ENCODE peak calls at places on chromosomes 13 and 19, in six cellular contexts. Q is pancreas, F is astrocyte of the spinal cord, H is left ventricle myocardium inferior, O is OCI-LY7, P is breast epithelium. T is an unnamed sample.

GRCh38 chr13:41061914-41062837 is 867 bp downstream of the WBP4 start:
- DNase-seq in Q (no peak), F (peak; percentile 81), H (no peak), O (no peak), P (no peak), T (peak; percentile 20)

GRCh38 chr19:19078801-19079200 is 15.0 kb downstream of the SLC25A42 start:
- DNase-seq in Q (no peak), F (no peak), H (no peak), O (no peak), P (no peak), T (no peak)

GRCh38 chr19:18951721-18952281 is 10.8 kb upstream of the HOMER3 start:
- DNase-seq in Q (no peak), F (no peak), H (no peak), O (no peak), P (no peak), T (no peak)

GRCh38 chr19:12090807-12091206 is 26.3 kb downstream of the ZNF844 start:
- DNase-seq in Q (peak; percentile 60), F (peak; percentile 45), H (peak; percentile 57), O (peak; percentile 67), P (peak; percentile 22), T (no peak)

GRCh38 chr13:99382428-99383133 is 75.4 kb upstream of the GPR183 start:
- DNase-seq in Q (no peak), F (no peak), H (no peak), O (no peak), P (no peak), T (no peak)

GRCh38 chr13:113586661-113587479 is 2.3 kb downstream of the TFDP1 start:
- DNase-seq in Q (no peak), F (no peak), H (no peak), O (no peak), P (no peak), T (no peak)

GRCh38 chr13:83057119-83057518 is 825.2 kb downstream of the SLITRK1 start:
- DNase-seq in Q (no peak), F (peak; percentile 11), H (no peak), O (no peak), P (no peak), T (no peak)

GRCh38 chr13:23985846-23986245 is 88.5 kb upstream of the C1QTNF9B start:
- DNase-seq in Q (no peak), F (no peak), H (no peak), O (no peak), P (no peak), T (no peak)

GRCh38 chr19:41427647-41428480 is 690 bp upstream of the B3GNT8 start:
- DNase-seq in Q (no peak), F (no peak), H (peak; percentile 58), O (no peak), P (no peak), T (no peak)

GRCh38 chr13:46339035-46339666 is 47.9 kb downstream of the RUBCNL start:
- DNase-seq in Q (peak; percentile 48), F (peak; percentile 96), H (peak; percentile 28), O (no peak), P (no peak), T (peak; percentile 97)

DNA sequence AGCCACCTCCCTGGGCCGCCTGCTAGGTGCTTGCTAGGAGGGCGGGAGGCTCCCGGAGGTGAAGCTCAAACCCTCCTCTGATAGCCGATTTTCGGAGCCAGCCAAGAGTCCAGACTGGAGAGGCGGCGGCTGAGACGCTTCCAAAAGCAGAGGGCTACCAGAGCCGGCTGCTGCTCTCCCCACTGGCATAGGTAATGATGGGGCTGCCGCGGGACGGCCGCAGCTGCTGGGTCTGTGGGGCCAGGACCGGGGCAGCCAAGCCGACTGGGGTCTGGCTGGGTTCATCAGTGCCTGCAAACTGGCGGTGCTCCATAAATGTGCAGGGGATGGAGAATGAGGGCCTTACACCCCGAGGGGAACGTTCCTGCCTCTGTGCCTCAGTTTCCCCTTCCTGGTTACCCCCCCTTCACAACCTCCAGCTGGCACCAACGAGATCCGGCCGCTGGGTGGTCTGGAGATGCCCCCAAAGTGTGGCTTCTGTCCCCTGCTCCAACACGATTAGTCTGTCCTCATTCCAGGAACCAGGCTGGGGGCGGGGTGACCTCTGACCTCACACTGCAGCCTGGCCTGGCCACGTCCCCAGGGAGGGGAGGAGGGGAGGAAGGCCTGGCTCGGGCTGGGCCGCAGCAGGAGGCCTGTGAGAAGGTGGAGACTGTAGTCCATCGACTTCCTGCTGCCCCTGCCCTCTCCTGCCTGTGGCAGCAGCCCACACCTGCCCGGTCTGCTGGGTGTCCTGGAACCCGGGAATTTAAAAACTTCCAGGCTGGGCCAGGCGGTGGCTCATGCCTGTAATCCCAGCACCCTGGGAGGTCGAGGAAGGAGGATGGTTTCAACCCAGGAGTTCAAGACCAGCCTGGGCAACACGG is 3.8 kb upstream of the WDR18 start:
- DNase-seq in Q (no peak), F (no peak), H (no peak), O (no peak), P (no peak), T (no peak)
- H3K4me3 ChIP-seq in Q (no peak overlapping the region), F (no peak overlapping the region), H (no peak overlapping the region), O (no peak overlapping the region), P (no peak overlapping the region), T (no peak overlapping the region)

GRCh38 chr19:37905936-37906867 is at the start of gene WDR87:
- DNase-seq in Q (peak; percentile 46), F (peak; percentile 21), H (no peak), O (peak; percentile 84), P (no peak), T (no peak)
- TF ChIP-seq CTCF in Q (no peak), F (peak; percentile 16), H (peak; percentile 1), O (no peak), P (no peak), T (peak; percentile 21)

DNA sequence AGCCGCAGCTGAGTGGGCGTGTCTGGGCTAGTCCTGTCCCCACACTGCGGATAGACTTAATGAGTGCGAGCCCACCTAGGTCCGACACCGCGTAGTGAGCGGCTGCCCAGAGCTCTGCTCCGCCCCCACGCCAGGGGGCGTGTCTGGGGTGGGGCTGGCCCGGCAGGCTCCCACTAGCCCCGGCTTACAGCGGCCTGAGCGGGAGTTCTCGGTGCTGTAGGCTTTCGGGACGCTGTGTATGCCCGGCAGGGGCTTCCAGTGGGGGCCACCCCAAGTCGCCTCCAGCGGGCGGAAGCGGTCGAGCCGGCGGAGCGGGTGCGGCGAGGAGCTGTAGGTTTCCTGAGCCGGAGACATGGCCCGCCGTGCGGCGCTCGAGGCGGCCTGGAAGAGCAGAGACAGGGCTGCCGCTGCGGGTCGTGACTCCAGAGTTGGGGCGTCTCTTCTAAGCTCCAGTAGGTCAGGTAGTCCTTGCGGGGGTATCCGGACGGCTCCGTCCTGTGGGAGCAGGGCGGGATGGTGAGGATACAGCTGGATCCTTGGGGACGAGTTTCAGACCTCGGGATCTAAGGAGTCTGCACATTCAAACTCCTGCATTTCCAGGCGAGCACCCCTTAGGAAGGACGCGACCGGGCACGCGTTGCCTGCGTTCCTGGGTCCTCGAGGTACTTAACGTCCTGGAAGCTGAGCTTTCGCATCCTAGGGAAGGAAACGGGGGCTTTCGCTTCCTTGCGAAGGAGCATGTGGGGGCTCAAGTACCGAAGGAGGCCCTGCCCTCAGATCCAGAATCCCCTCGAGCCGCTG is 1.2 kb downstream of the CGB7 start:
- DNase-seq in Q (peak; percentile 54), F (peak; percentile 51), H (peak; percentile 55), O (peak; percentile 27), P (peak; percentile 33), T (no peak)
- H3K4me3 ChIP-seq in Q (peak overlapping the region; percentile 47), F (peak overlapping the region; percentile 53), H (peak overlapping the region; percentile 72), O (peak overlapping the region; percentile 42), P (peak overlapping the region; percentile 44), T (peak overlapping the region; percentile 53)

GRCh38 chr13:34357435-34358232 is 539.7 kb downstream of the RFC3 start:
- DNase-seq in Q (no peak), F (peak; percentile 64), H (no peak), O (no peak), P (no peak), T (no peak)
- TF ChIP-seq CTCF in Q (no peak), F (no peak), H (no peak), O (no peak), P (no peak), T (no peak)